ENCODE peak calls at places on chromosome X, in eight cellular contexts. H, T, I, Q, A, G, S and Y are unnamed samples.

GRCh38 chrX:18549643-18550042 is 122.3 kb downstream of the RS1 start:
- DNase-seq in H (no peak), T (no peak), I (no peak), Q (no peak), A (no peak), G (no peak), S (no peak), Y (no peak)

GRCh38 chrX:805988-806387 is 175.4 kb downstream of the SHOX start:
- DNase-seq in H (no peak), T (no peak), I (no peak), Q (no peak), A (no peak), G (no peak), S (no peak), Y (no peak)

GRCh38 chrX:50812995-50813842 is 775 bp downstream of the SHROOM4 start:
- DNase-seq in H (peak), T (no peak), I (no peak), Q (peak), A (no peak), G (no peak), S (no peak), Y (no peak)

GRCh38 chrX:28988246-28988645 is 401.0 kb downstream of the IL1RAPL1 start:
- DNase-seq in H (no peak), T (no peak), I (no peak), Q (no peak), A (no peak), G (no peak), S (peak), Y (no peak)

GRCh38 chrX:21004835-21005234 is 369.4 kb upstream of the CNKSR2 start:
- DNase-seq in H (no peak), T (no peak), I (no peak), Q (no peak), A (no peak), G (peak), S (no peak), Y (peak)

GRCh38 chrX:132612990-132613564 is 124.2 kb upstream of the MBNL3 start:
- DNase-seq in H (no peak), T (no peak), I (peak), Q (peak), A (peak), G (peak), S (peak), Y (peak)

GRCh38 chrX:101383679-101384078 is 2.3 kb downstream of the BTK start:
- DNase-seq in H (no peak), T (no peak), I (peak), Q (no peak), A (peak), G (no peak), S (no peak), Y (no peak)

GRCh38 chrX:54415534-54416350 is 24.5 kb upstream of the TSR2 start:
- DNase-seq in H (no peak), T (no peak), I (no peak), Q (no peak), A (no peak), G (peak), S (no peak), Y (no peak)

GRCh38 chrX:109472939-109473713 is 8.8 kb downstream of the GUCY2F start:
- DNase-seq in H (no peak), T (no peak), I (peak), Q (peak), A (peak), G (peak), S (no peak), Y (peak)

GRCh38 chrX:154443479-154443910 is 446 bp upstream of the FAM50A start:
- DNase-seq in H (no peak), T (no peak), I (no peak), Q (peak), A (no peak), G (no peak), S (no peak), Y (no peak)

GRCh38 chrX:84729809-84730208 is 227.6 kb upstream of the HDX start:
- DNase-seq in H (no peak), T (no peak), I (peak), Q (peak), A (peak), G (peak), S (peak), Y (peak)

GRCh38 chrX:21738145-21738949 is 19.6 kb downstream of the SMPX start:
- DNase-seq in H (no peak), T (no peak), I (no peak), Q (no peak), A (no peak), G (no peak), S (peak), Y (no peak)

GRCh38 chrX:149570668-149571067 is 16.6 kb downstream of the MAGEA9B start:
- DNase-seq in H (no peak), T (no peak), I (no peak), Q (no peak), A (no peak), G (peak), S (no peak), Y (peak)

GRCh38 chrX:47796433-47796906 is 40.2 kb upstream of the ZNF81 start:
- DNase-seq in H (no peak), T (no peak), I (no peak), Q (peak), A (no peak), G (no peak), S (no peak), Y (peak)

GRCh38 chrX:56113785-56114436 is 118.2 kb upstream of the KLF8 start:
- DNase-seq in H (no peak), T (no peak), I (no peak), Q (no peak), A (no peak), G (peak), S (no peak), Y (no peak)

GRCh38 chrX:133495464-133496391 is 80.4 kb upstream of the GPC4 start:
- DNase-seq in H (peak), T (no peak), I (no peak), Q (no peak), A (no peak), G (no peak), S (no peak), Y (no peak)

GRCh38 chrX:134244043-134244442 is 7.1 kb downstream of the CCDC160 start:
- DNase-seq in H (no peak), T (no peak), I (no peak), Q (no peak), A (no peak), G (peak), S (no peak), Y (peak)

GRCh38 chrX:15848576-15848975 is 6.0 kb downstream of the AP1S2 start:
- DNase-seq in H (no peak), T (no peak), I (no peak), Q (no peak), A (no peak), G (no peak), S (no peak), Y (peak)

GRCh38 chrX:110248582-110248981 is 69.3 kb downstream of the AMMECR1 start:
- DNase-seq in H (no peak), T (no peak), I (no peak), Q (no peak), A (no peak), G (no peak), S (no peak), Y (no peak)

GRCh38 chrX:154444001-154444754 is at the start of gene FAM50A:
- DNase-seq in H (peak), T (peak), I (peak), Q (peak), A (peak), G (peak), S (peak), Y (peak)

GRCh38 chrX:8743126-8743732 is 11.3 kb upstream of the ANOS1 start:
- DNase-seq in H (no peak), T (no peak), I (peak), Q (peak), A (peak), G (peak), S (peak), Y (peak)

GRCh38 chrX:51837926-51838325 is 55.5 kb upstream of the MAGED1 start:
- DNase-seq in H (no peak), T (no peak), I (no peak), Q (no peak), A (no peak), G (peak), S (peak), Y (peak)

GRCh38 chrX:139692506-139692849 is 15.5 kb downstream of the MCF2 start:
- DNase-seq in H (no peak), T (no peak), I (no peak), Q (no peak), A (no peak), G (no peak), S (no peak), Y (no peak)

GRCh38 chrX:149074429-149074828 is 430.7 kb downstream of the IDS start:
- DNase-seq in H (no peak), T (no peak), I (peak), Q (no peak), A (peak), G (peak), S (no peak), Y (no peak)

GRCh38 chrX:125953769-125954168 is 212.3 kb downstream of the DCAF12L2 start:
- DNase-seq in H (no peak), T (no peak), I (no peak), Q (no peak), A (no peak), G (no peak), S (no peak), Y (no peak)

GRCh38 chrX:152926279-152926678 is 28.4 kb downstream of the ZNF185 start:
- DNase-seq in H (no peak), T (no peak), I (peak), Q (peak), A (peak), G (peak), S (peak), Y (peak)

GRCh38 chrX:72048515-72049455 is 82.9 kb downstream of the RTL5 start:
- DNase-seq in H (peak), T (no peak), I (no peak), Q (peak), A (no peak), G (no peak), S (no peak), Y (no peak)

GRCh38 chrX:147494365-147494764 is 417.4 kb upstream of the FMR1 start:
- DNase-seq in H (no peak), T (no peak), I (no peak), Q (no peak), A (no peak), G (no peak), S (no peak), Y (no peak)

GRCh38 chrX:40261955-40262596 is 164.3 kb upstream of the BCOR start:
- DNase-seq in H (no peak), T (no peak), I (no peak), Q (no peak), A (no peak), G (no peak), S (no peak), Y (no peak)

GRCh38 chrX:1542994-1543725 is 6.2 kb upstream of the P2RY8 start:
- DNase-seq in H (peak), T (no peak), I (no peak), Q (no peak), A (no peak), G (no peak), S (no peak), Y (no peak)